ENCODE peak calls at places on chromosomes 6 and 20, in four cellular contexts. V, R, Y and W are unnamed samples.

GRCh38 chr6:22318404-22318803 is 21.6 kb upstream of the PRL start:
- DNase-seq in Y (no peak), R (no peak), V (no peak), W (no peak)

GRCh38 chr20:57582432-57583288 is 21.8 kb downstream of the PCK1 start:
- DNase-seq in V (no peak), R (no peak), Y (peak; percentile 55), W (no peak)

GRCh38 chr6:16511723-16512584 is 249.3 kb downstream of the ATXN1 start:
- DNase-seq in R (peak; percentile 58), Y (no peak), V (no peak), W (no peak)

GRCh38 chr20:63121749-63122405 is 94.1 kb downstream of the YTHDF1 start:
- DNase-seq in V (no peak), R (no peak), Y (peak; percentile 17), W (no peak)

GRCh38 chr6:20791932-20792331 is 257.7 kb downstream of the CDKAL1 start:
- DNase-seq in R (no peak), Y (no peak), V (no peak), W (no peak)

GRCh38 chr6:50720623-50721022 is 7.3 kb downstream of the TFAP2D start:
- DNase-seq in R (no peak), Y (peak; percentile 73), V (no peak), W (no peak)

GRCh38 chr6:36984581-36985383 is 1.2 kb downstream of the MTCH1 start:
- DNase-seq in Y (peak; percentile 79), V (no peak), R (no peak), W (peak; percentile 51)

GRCh38 chr6:113481441-113481840 is 375.7 kb upstream of the MARCKS start:
- DNase-seq in R (no peak), V (no peak), Y (no peak), W (no peak)

GRCh38 chr6:33858053-33858475 is 54.3 kb upstream of the MLN start:
- DNase-seq in R (no peak), V (no peak), Y (no peak), W (no peak)

GRCh38 chr6:167576798-167577528 is 249.7 kb upstream of the AFDN start:
- DNase-seq in V (no peak), R (no peak), Y (no peak), W (no peak)

GRCh38 chr6:49326337-49326736 is 136.7 kb downstream of the MMUT start:
- DNase-seq in Y (no peak), V (no peak), R (no peak), W (no peak)

GRCh38 chr6:90284236-90284744 is 12.4 kb downstream of the BACH2 start:
- DNase-seq in V (no peak), R (no peak), Y (peak; percentile 61), W (no peak)

GRCh38 chr6:33599413-33599911 is 19.4 kb upstream of the BAK1 start:
- DNase-seq in R (no peak), V (no peak), Y (peak; percentile 22), W (no peak)

GRCh38 chr6:43941174-43941573 is 171.2 kb downstream of the VEGFA start:
- DNase-seq in R (no peak), Y (peak; percentile 7), V (no peak), W (no peak)

GRCh38 chr20:24502184-24502583 is 32.8 kb downstream of the SYNDIG1 start:
- DNase-seq in V (no peak), Y (peak; percentile 10), R (no peak), W (no peak)

GRCh38 chr20:63823691-63824311 is 7.3 kb downstream of the ZBTB46 start:
- DNase-seq in Y (no peak), V (no peak), R (no peak), W (no peak)

GRCh38 chr6:13099771-13100170 is 228.6 kb downstream of the TBC1D7 start:
- DNase-seq in V (no peak), R (no peak), Y (no peak), W (no peak)
- TF ChIP-seq CTCF in V (no peak), R (peak; percentile 22), Y (peak; percentile 55), W (no peak)

GRCh38 chr6:105189026-105189680 is 9.3 kb upstream of the POPDC3 start:
- DNase-seq in V (no peak), Y (no peak), R (no peak), W (no peak)
- TF ChIP-seq CTCF in V (no peak), Y (no peak), R (no peak), W (no peak)

GRCh38 chr6:125194980-125195379 is 41.4 kb downstream of the TPD52L1 start:
- DNase-seq in V (no peak), R (no peak), Y (no peak), W (no peak)

GRCh38 chr6:125190667-125191066 is 37.1 kb downstream of the TPD52L1 start:
- DNase-seq in Y (no peak), V (no peak), R (no peak), W (no peak)

GRCh38 chr6:125193208-125193607 is 39.6 kb downstream of the TPD52L1 start:
- DNase-seq in Y (no peak), R (no peak), V (no peak), W (no peak)

GRCh38 chr6:125191916-125192609 is 38.5 kb downstream of the TPD52L1 start:
- DNase-seq in Y (peak; percentile 80), R (peak; percentile 21), V (peak; percentile 19), W (peak; percentile 51)

GRCh38 chr6:125192610-125192930 is 39.0 kb downstream of the TPD52L1 start:
- DNase-seq in V (no peak), Y (no peak), R (no peak), W (no peak)
- TF ChIP-seq CTCF in V (peak; percentile 1), Y (peak; percentile 5), R (no peak), W (no peak)

GRCh38 chr6:155265843-155266535 is 2.2 kb downstream of the CLDN20 start:
- DNase-seq in V (no peak), R (no peak), Y (no peak), W (no peak)
- TF ChIP-seq CTCF in V (no peak), R (no peak), Y (peak; percentile 48), W (no peak)

DNA sequence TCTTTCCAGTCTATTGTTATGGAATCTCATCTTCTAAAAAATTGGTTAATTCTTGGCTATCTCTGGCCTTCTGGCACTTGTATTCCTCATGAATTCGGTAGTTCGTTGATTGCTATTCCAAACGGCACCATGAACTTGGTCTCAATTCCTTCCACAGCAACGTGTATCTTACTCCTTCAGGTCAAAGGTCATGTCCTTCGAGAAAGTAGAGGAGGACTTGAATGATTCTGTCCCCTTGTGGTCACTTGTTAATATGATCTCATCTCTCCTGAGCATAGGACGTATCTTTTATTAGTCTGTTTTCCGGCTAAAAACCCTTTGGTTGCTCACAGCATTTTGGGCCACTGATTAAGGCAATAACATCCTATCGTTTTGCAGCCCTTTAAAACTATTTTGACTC is 9.4 kb downstream of the TLDC2 start:
- DNase-seq in Y (no peak), V (no peak), R (no peak), W (no peak)
- TF ChIP-seq CTCF in Y (no peak), V (no peak), R (no peak), W (no peak)

DNA sequence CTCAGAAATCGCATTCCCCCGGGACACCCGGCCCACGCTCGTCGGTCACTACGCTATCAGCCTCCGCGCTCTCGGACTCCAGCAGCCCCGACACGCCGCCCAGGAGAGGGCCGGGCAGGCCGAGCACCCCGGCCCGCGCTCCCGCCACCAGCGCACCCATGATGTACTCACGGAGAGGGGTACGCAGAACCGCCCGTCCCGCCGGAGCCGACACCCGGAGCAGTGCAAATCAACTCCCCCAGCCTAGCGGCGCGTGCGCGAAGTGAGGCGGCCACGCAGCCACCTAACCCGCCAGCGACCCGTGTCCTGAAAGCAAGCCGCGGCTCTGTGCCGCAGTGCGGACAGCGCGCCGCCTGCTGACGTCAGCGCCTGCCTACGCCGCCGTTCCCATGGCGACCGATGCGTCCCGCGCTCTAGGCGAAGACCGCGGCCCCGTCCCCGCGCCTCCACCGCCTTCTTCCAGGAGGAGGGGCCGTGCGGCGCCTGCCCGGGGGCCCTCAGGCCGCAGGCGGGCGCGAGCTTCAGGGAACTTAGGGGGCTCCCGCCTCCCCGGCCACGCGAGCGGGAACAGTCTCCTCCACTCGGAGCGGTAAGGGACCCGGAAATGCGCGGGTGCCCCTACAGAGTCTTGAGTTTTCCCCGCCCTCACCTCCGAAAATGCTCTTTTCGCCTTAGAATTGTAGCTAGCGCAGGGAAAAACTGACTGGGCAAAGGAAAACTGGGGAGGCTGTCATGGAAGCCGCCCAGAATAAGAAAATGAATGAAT is at the start of gene AHI1:
- DNase-seq in Y (peak; percentile 94), V (peak; percentile 90), R (peak; percentile 83), W (peak; percentile 92)
- TF ChIP-seq CTCF in Y (no peak), V (peak; percentile 70), R (no peak), W (no peak)

GRCh38 chr6:63576147-63576772 is 4.0 kb downstream of the LOC128125822 start:
- DNase-seq in Y (no peak), R (no peak), V (no peak), W (no peak)

GRCh38 chr6:63573899-63574553 is 1.7 kb downstream of the LOC128125822 start:
- DNase-seq in V (no peak), Y (peak; percentile 42), R (peak; percentile 27), W (no peak)

GRCh38 chr6:63573140-63573898 is 1.0 kb downstream of the LOC128125822 start:
- DNase-seq in V (peak; percentile 72), Y (peak; percentile 94), R (peak; percentile 65), W (peak; percentile 70)

GRCh38 chr6:63572733-63573139 is 456 bp downstream of the LOC128125822 start:
- DNase-seq in Y (no peak), V (no peak), R (no peak), W (peak; percentile 23)

DNA sequence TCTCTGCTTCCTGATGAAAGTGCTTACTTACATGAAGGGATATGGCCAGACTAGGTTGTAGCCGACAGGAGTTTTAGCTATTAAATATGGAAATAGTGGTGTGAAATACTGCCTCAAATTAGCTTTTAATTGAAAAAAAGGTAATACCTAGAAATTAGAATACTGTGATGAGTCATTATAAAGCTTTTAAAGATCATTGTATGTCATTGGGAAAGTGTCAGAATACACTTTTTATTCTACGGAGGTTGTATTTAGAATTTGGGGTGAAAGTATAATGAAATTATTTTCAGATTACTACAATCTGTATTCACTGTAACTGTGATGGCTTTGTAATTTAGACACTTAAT is 2.2 kb downstream of the LOC128125822 start:
- DNase-seq in V (no peak), Y (no peak), R (no peak), W (no peak)
- TF ChIP-seq CTCF in V (no peak), Y (peak; percentile 12), R (no peak), W (no peak)